ENCODE peak calls at places on chromosomes 4 and X, in seven cellular contexts. One of them, this sample, is unnamed.

GRCh38 chrX:439719-440118 is 53.0 kb upstream of the PPP2R3B start:
- DNase-seq in cardiac muscle cell: no peak
- DNase-seq in left lung: no peak
- DNase-seq in breast epithelium: no peak
- DNase-seq in adrenal gland: no peak
- DNase-seq in heart left ventricle: no peak
- DNase-seq in BJ: no peak
- DNase-seq in this sample: no peak

GRCh38 chr4:15233626-15234025 is 194.2 kb upstream of the C1QTNF7 start:
- DNase-seq in adrenal gland: no peak
- DNase-seq in cardiac muscle cell: no peak
- DNase-seq in BJ: no peak
- DNase-seq in heart left ventricle: no peak
- DNase-seq in left lung: no peak
- DNase-seq in breast epithelium: no peak
- DNase-seq in this sample: no peak

GRCh38 chrX:115591856-115592842 is 31.2 kb downstream of the PLS3 start:
- DNase-seq in heart left ventricle: no peak
- DNase-seq in left lung: no peak
- DNase-seq in BJ: no peak
- DNase-seq in breast epithelium: no peak
- DNase-seq in cardiac muscle cell: no peak
- DNase-seq in adrenal gland: no peak
- DNase-seq in this sample: no peak

GRCh38 chr4:79088991-79089705 is 149.9 kb upstream of the PAQR3 start:
- DNase-seq in left lung: no peak
- DNase-seq in cardiac muscle cell: no peak
- DNase-seq in BJ: no peak
- DNase-seq in heart left ventricle: no peak
- DNase-seq in adrenal gland: no peak
- DNase-seq in breast epithelium: no peak
- DNase-seq in this sample: no peak

GRCh38 chr4:181548873-181549541 is 694.2 kb upstream of the TENM3 start:
- DNase-seq in BJ: peak; percentile 27
- DNase-seq in cardiac muscle cell: peak; percentile 77
- DNase-seq in heart left ventricle: no peak
- DNase-seq in breast epithelium: no peak
- DNase-seq in left lung: no peak
- DNase-seq in adrenal gland: peak; percentile 22
- DNase-seq in this sample: no peak

GRCh38 chrX:14927391-14927790 is 54.2 kb downstream of the MOSPD2 start:
- DNase-seq in left lung: no peak
- DNase-seq in breast epithelium: no peak
- DNase-seq in heart left ventricle: no peak
- DNase-seq in BJ: peak; percentile 23
- DNase-seq in adrenal gland: no peak
- DNase-seq in cardiac muscle cell: no peak
- DNase-seq in this sample: no peak

GRCh38 chrX:129318375-129318774 is 204.9 kb downstream of the SMARCA1 start:
- DNase-seq in left lung: no peak
- DNase-seq in BJ: no peak
- DNase-seq in heart left ventricle: no peak
- DNase-seq in adrenal gland: no peak
- DNase-seq in cardiac muscle cell: peak; percentile 32
- DNase-seq in breast epithelium: no peak
- DNase-seq in this sample: no peak

GRCh38 chr4:16466581-16466980 is 240.3 kb upstream of the TAPT1 start:
- DNase-seq in left lung: no peak
- DNase-seq in adrenal gland: no peak
- DNase-seq in cardiac muscle cell: no peak
- DNase-seq in BJ: no peak
- DNase-seq in heart left ventricle: no peak
- DNase-seq in breast epithelium: no peak
- DNase-seq in this sample: no peak

GRCh38 chr4:7941111-7942018 is 1.7 kb upstream of the AFAP1 start:
- DNase-seq in cardiac muscle cell: peak; percentile 43
- DNase-seq in adrenal gland: no peak
- DNase-seq in breast epithelium: peak; percentile 45
- DNase-seq in BJ: no peak
- DNase-seq in heart left ventricle: no peak
- DNase-seq in left lung: no peak
- DNase-seq in this sample: peak; percentile 14

DNA sequence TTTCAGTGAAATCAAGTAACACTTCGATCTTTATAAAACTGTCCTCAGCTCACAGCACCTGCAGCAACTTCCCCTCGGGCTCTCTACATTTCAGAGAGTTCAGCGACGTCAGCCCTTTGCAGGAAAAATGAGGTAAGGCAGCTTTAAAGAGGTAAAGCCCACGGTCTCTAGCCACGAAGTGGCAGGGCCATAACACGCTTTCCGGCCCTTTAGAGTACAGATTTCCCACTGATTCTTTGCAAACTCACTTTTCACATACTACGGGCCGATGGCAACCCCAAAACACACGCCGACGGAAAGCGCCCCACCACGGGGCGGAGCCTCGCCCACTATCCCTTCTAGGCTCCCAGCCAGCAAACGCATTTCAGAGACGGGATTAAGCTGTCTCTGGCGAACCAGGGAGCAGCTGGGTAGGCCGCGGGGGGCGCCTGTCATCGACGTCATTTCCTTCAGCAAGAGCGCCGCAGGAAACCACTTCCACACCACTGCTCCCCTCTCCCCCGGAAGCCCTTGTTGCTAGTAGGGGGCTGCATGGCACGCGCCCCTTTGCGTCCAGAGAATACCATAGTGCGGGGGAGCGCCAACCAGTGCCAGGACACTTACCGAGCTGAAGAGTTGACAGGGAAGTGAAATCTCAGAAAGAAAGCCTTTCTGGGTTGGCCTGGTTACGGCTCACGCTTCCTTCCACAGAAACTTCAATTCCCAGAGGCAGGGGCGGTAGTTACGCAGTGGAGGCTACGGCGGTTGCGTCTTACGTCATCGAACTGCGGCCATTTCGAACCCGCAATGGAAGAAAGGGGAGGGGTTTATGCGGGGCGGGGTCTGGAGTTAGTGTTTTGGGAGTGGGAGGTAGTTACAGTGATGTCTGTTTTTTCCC is at the start of gene TRMT10A:
- DNase-seq in breast epithelium: peak; percentile 95
- DNase-seq in left lung: peak; percentile 98
- DNase-seq in cardiac muscle cell: peak; percentile 99
- DNase-seq in heart left ventricle: peak; percentile 98
- DNase-seq in BJ: peak; percentile 82
- DNase-seq in adrenal gland: peak; percentile 99
- DNase-seq in this sample: peak; percentile 97
- TF ChIP-seq CTCF in breast epithelium: no peak
- TF ChIP-seq CTCF in left lung: peak; percentile 29
- TF ChIP-seq CTCF in cardiac muscle cell: peak; percentile 19
- TF ChIP-seq CTCF in heart left ventricle: peak; percentile 21
- TF ChIP-seq CTCF in BJ: no peak
- TF ChIP-seq CTCF in adrenal gland: no peak
- TF ChIP-seq CTCF in this sample: peak; percentile 34

GRCh38 chrX:83508526-83509245 is 596 bp downstream of the POU3F4 start:
- DNase-seq in cardiac muscle cell: no peak
- DNase-seq in left lung: no peak
- DNase-seq in BJ: no peak
- DNase-seq in heart left ventricle: no peak
- DNase-seq in adrenal gland: no peak
- DNase-seq in breast epithelium: no peak
- DNase-seq in this sample: no peak

GRCh38 chrX:83512111-83512510 is 4.0 kb downstream of the POU3F4 start:
- DNase-seq in left lung: no peak
- DNase-seq in cardiac muscle cell: no peak
- DNase-seq in heart left ventricle: no peak
- DNase-seq in BJ: no peak
- DNase-seq in breast epithelium: no peak
- DNase-seq in adrenal gland: no peak
- DNase-seq in this sample: no peak

GRCh38 chrX:83511208-83511607 is 3.1 kb downstream of the POU3F4 start:
- DNase-seq in left lung: no peak
- DNase-seq in cardiac muscle cell: no peak
- DNase-seq in breast epithelium: no peak
- DNase-seq in adrenal gland: no peak
- DNase-seq in heart left ventricle: no peak
- DNase-seq in BJ: no peak
- DNase-seq in this sample: no peak

GRCh38 chrX:83509246-83509801 is 1.2 kb downstream of the POU3F4 start:
- DNase-seq in breast epithelium: no peak
- DNase-seq in cardiac muscle cell: no peak
- DNase-seq in adrenal gland: no peak
- DNase-seq in BJ: no peak
- DNase-seq in left lung: no peak
- DNase-seq in heart left ventricle: no peak
- DNase-seq in this sample: no peak

DNA sequence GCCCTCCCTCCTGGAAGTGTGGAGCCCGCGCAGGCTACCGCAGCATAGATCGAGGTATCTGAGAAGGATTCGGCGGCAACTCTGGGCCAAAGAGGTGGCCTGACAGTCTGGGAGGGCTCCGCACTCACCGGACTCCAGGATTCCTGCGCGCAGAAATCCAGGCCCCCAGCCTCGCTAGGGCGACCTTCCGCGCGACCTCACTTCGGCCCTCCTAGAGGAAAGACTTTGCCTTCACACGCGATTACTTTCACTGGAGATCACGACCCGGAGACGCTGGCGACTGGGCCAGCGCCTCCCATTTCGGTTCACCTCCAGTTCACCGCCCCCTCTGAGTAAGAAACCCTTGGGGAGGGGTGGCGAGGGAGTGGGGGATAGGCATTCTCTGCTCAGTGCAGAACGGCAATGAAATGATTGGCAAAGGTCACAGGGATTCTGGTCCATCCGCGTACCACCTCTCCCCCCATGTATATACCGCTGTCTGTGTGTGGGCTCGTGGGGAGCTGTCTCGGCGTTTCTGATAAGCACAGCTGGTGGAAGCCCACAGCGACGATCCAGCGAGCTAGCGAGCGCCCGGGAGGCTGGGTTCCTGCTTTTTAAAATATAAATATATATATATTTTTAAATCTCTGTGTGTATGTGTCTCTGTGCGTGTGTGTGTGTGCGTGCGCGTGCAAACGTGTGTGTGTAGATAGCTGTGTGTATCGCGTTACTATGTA is 2.5 kb downstream of the POU3F4 start:
- DNase-seq in cardiac muscle cell: no peak
- DNase-seq in heart left ventricle: no peak
- DNase-seq in breast epithelium: no peak
- DNase-seq in BJ: no peak
- DNase-seq in adrenal gland: no peak
- DNase-seq in left lung: no peak
- DNase-seq in this sample: no peak
- H3K4me3 ChIP-seq in cardiac muscle cell: peak overlapping the region; percentile 12
- H3K4me3 ChIP-seq in heart left ventricle: no peak overlapping the region
- H3K4me3 ChIP-seq in breast epithelium: no peak overlapping the region
- H3K4me3 ChIP-seq in BJ: no peak overlapping the region
- H3K4me3 ChIP-seq in adrenal gland: no peak overlapping the region
- H3K4me3 ChIP-seq in left lung: no peak overlapping the region
- H3K4me3 ChIP-seq in this sample: no peak overlapping the region

GRCh38 chrX:143726296-143726695 is 5.7 kb upstream of the SPANXN2 start:
- DNase-seq in left lung: no peak
- DNase-seq in breast epithelium: no peak
- DNase-seq in heart left ventricle: no peak
- DNase-seq in cardiac muscle cell: no peak
- DNase-seq in adrenal gland: no peak
- DNase-seq in BJ: no peak
- DNase-seq in this sample: no peak
- TF ChIP-seq CTCF in left lung: no peak
- TF ChIP-seq CTCF in breast epithelium: no peak
- TF ChIP-seq CTCF in heart left ventricle: no peak
- TF ChIP-seq CTCF in cardiac muscle cell: no peak
- TF ChIP-seq CTCF in adrenal gland: no peak
- TF ChIP-seq CTCF in BJ: no peak
- TF ChIP-seq CTCF in this sample: no peak

DNA sequence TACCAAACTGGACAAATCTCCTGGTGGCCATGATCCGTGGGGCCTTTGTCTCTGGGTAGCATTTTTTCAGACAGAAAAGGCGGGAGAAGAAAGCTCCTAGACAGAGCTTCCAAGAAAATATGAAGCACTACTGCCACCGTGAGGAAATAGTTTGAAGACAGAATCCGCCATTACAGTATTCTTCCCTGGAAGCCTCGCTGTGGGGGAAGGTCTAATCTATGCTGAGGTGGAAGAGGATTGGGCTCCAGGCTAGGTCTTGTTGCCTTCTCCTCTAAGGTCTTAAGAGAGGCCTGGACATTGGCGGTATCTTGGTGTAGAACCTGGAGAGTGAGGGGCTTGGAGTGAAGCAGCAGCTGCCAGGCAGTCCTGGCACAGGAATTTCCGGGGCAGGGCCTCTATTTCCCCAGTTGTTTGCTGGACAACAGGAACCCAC is 218.9 kb downstream of the OR13H1 start:
- DNase-seq in left lung: no peak
- DNase-seq in breast epithelium: no peak
- DNase-seq in BJ: no peak
- DNase-seq in heart left ventricle: no peak
- DNase-seq in adrenal gland: peak; percentile 72
- DNase-seq in cardiac muscle cell: no peak
- DNase-seq in this sample: no peak
- H3K4me3 ChIP-seq in left lung: no peak overlapping the region
- H3K4me3 ChIP-seq in breast epithelium: peak overlapping the region; percentile 47
- H3K4me3 ChIP-seq in BJ: no peak overlapping the region
- H3K4me3 ChIP-seq in heart left ventricle: no peak overlapping the region
- H3K4me3 ChIP-seq in adrenal gland: peak overlapping the region; percentile 47
- H3K4me3 ChIP-seq in cardiac muscle cell: no peak overlapping the region
- H3K4me3 ChIP-seq in this sample: no peak overlapping the region

This sample was measured in prostate gland.